ENCODE peak calls at places on chromosomes 5 and 9, in five cellular contexts. One of them, this sample, is unnamed.

GRCh38 chr5:36174119-36174518 is 22.2 kb downstream of the SKP2 start:
- DNase-seq in GM23248: no peak
- DNase-seq in neural progenitor cell: no peak
- DNase-seq in PC-3: no peak
- DNase-seq in HCT116: no peak
- DNase-seq in this sample: no peak

GRCh38 chr5:132073231-132074013 is at the start of gene CSF2:
- DNase-seq in GM23248: peak; percentile 36
- DNase-seq in neural progenitor cell: no peak
- DNase-seq in PC-3: peak; percentile 87
- DNase-seq in HCT116: no peak
- DNase-seq in this sample: no peak

GRCh38 chr5:87276655-87277054 is 9.0 kb downstream of the RASA1 start:
- DNase-seq in GM23248: no peak
- DNase-seq in neural progenitor cell: no peak
- DNase-seq in PC-3: no peak
- DNase-seq in HCT116: no peak
- DNase-seq in this sample: no peak

GRCh38 chr9:36401179-36401740 is 1.2 kb upstream of the RNF38 start:
- DNase-seq in GM23248: peak; percentile 90
- DNase-seq in neural progenitor cell: no peak
- DNase-seq in PC-3: peak; percentile 69
- DNase-seq in HCT116: peak; percentile 44
- DNase-seq in this sample: no peak

GRCh38 chr5:65263291-65263690 is 218.4 kb downstream of the ADAMTS6 start:
- DNase-seq in GM23248: peak; percentile 60
- DNase-seq in neural progenitor cell: no peak
- DNase-seq in PC-3: no peak
- DNase-seq in HCT116: no peak
- DNase-seq in this sample: no peak

GRCh38 chr9:88945636-88946333 is 45.5 kb upstream of the S1PR3 start:
- DNase-seq in GM23248: no peak
- DNase-seq in neural progenitor cell: no peak
- DNase-seq in PC-3: no peak
- DNase-seq in HCT116: no peak
- DNase-seq in this sample: no peak

GRCh38 chr9:99050924-99051323 is 54.0 kb upstream of the TGFBR1 start:
- DNase-seq in GM23248: peak; percentile 45
- DNase-seq in neural progenitor cell: no peak
- DNase-seq in PC-3: no peak
- DNase-seq in HCT116: no peak
- DNase-seq in this sample: no peak

GRCh38 chr9:131875828-131876485 is 136.1 kb upstream of the RAPGEF1 start:
- DNase-seq in GM23248: peak; percentile 62
- DNase-seq in neural progenitor cell: no peak
- DNase-seq in PC-3: peak; percentile 82
- DNase-seq in HCT116: no peak
- DNase-seq in this sample: no peak

GRCh38 chr5:124172389-124173003 is 573.9 kb downstream of the ZNF608 start:
- DNase-seq in GM23248: no peak
- DNase-seq in neural progenitor cell: no peak
- DNase-seq in PC-3: no peak
- DNase-seq in HCT116: peak; percentile 8
- DNase-seq in this sample: no peak

GRCh38 chr5:150168864-150169263 is 2.3 kb downstream of the CDX1 start:
- DNase-seq in GM23248: no peak
- DNase-seq in neural progenitor cell: no peak
- DNase-seq in PC-3: no peak
- DNase-seq in HCT116: no peak
- DNase-seq in this sample: no peak

GRCh38 chr5:9851458-9851857 is 221.3 kb upstream of the TAS2R1 start:
- DNase-seq in GM23248: peak; percentile 98
- DNase-seq in neural progenitor cell: peak; percentile 22
- DNase-seq in PC-3: peak; percentile 92
- DNase-seq in HCT116: no peak
- DNase-seq in this sample: no peak

GRCh38 chr5:88979717-88980116 is 96.7 kb upstream of the MEF2C start:
- DNase-seq in GM23248: no peak
- DNase-seq in neural progenitor cell: no peak
- DNase-seq in PC-3: no peak
- DNase-seq in HCT116: no peak
- DNase-seq in this sample: no peak

GRCh38 chr5:104706570-104706969 is 1144.0 kb upstream of the NUDT12 start:
- DNase-seq in GM23248: no peak
- DNase-seq in neural progenitor cell: no peak
- DNase-seq in PC-3: peak; percentile 70
- DNase-seq in HCT116: no peak
- DNase-seq in this sample: no peak

GRCh38 chr5:171721469-171721868 is 64.1 kb upstream of the SMIM23 start:
- DNase-seq in GM23248: no peak
- DNase-seq in neural progenitor cell: no peak
- DNase-seq in PC-3: no peak
- DNase-seq in HCT116: no peak
- DNase-seq in this sample: no peak

GRCh38 chr5:150618188-150618587 is 22.3 kb upstream of the SYNPO start:
- DNase-seq in GM23248: no peak
- DNase-seq in neural progenitor cell: no peak
- DNase-seq in PC-3: no peak
- DNase-seq in HCT116: no peak
- DNase-seq in this sample: no peak

GRCh38 chr9:137301086-137301947 is 754 bp downstream of the NRARP start:
- DNase-seq in GM23248: peak; percentile 59
- DNase-seq in neural progenitor cell: peak; percentile 91
- DNase-seq in PC-3: peak; percentile 64
- DNase-seq in HCT116: peak; percentile 29
- DNase-seq in this sample: no peak

GRCh38 chr9:76690575-76691370 is 73.5 kb upstream of the PCA3 start:
- DNase-seq in GM23248: no peak
- DNase-seq in neural progenitor cell: no peak
- DNase-seq in PC-3: no peak
- DNase-seq in HCT116: no peak
- DNase-seq in this sample: no peak

GRCh38 chr9:2087500-2088313 is 72.6 kb downstream of the SMARCA2 start:
- DNase-seq in GM23248: peak; percentile 72
- DNase-seq in neural progenitor cell: peak; percentile 31
- DNase-seq in PC-3: peak; percentile 53
- DNase-seq in HCT116: peak; percentile 42
- DNase-seq in this sample: peak; percentile 71

GRCh38 chr9:2085719-2086515 is 70.8 kb downstream of the SMARCA2 start:
- DNase-seq in GM23248: peak; percentile 53
- DNase-seq in neural progenitor cell: no peak
- DNase-seq in PC-3: no peak
- DNase-seq in HCT116: no peak
- DNase-seq in this sample: no peak

GRCh38 chr9:2082802-2083201 is 67.7 kb downstream of the SMARCA2 start:
- DNase-seq in GM23248: no peak
- DNase-seq in neural progenitor cell: no peak
- DNase-seq in PC-3: no peak
- DNase-seq in HCT116: no peak
- DNase-seq in this sample: no peak

GRCh38 chr9:2086971-2087370 is 71.8 kb downstream of the SMARCA2 start:
- DNase-seq in GM23248: no peak
- DNase-seq in neural progenitor cell: no peak
- DNase-seq in PC-3: no peak
- DNase-seq in HCT116: no peak
- DNase-seq in this sample: no peak

DNA sequence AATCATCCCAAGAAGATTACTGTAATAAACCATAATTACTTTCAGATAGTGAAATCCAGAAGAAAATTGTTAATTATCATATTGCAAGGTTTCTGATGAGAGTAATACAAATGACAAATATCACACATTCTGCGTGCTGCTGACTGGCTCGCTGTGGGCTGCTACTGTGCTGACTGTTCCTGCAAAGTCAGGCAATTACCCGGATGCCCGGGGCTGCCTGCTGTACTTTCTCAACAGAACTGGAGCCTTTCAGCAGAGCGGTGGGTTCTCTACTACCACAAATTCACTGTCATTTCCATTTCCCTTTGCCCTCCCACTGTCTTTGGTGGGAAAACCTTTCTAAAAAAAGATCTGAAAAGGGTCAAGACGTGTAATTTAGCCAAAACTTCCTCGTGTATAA is 68.4 kb downstream of the SMARCA2 start:
- DNase-seq in GM23248: no peak
- DNase-seq in neural progenitor cell: no peak
- DNase-seq in PC-3: no peak
- DNase-seq in HCT116: no peak
- DNase-seq in this sample: no peak
- H3K4me1 ChIP-seq in GM23248: peaks cover 11% of the 10 kb centered on the region
- H3K4me1 ChIP-seq in neural progenitor cell: no peaks in the 10 kb centered on the region
- H3K4me1 ChIP-seq in PC-3: no peaks in the 10 kb centered on the region
- H3K4me1 ChIP-seq in HCT116: no peaks in the 10 kb centered on the region
- H3K4me1 ChIP-seq in this sample: no peaks in the 10 kb centered on the region

GRCh38 chr5:115435776-115436712 is 108.5 kb downstream of the FEM1C start:
- DNase-seq in GM23248: no peak
- DNase-seq in neural progenitor cell: no peak
- DNase-seq in PC-3: peak; percentile 75
- DNase-seq in HCT116: no peak
- DNase-seq in this sample: no peak
- TF ChIP-seq EZH2phosphoT487 in GM23248: no peak
- TF ChIP-seq EZH2phosphoT487 in neural progenitor cell: no peak
- TF ChIP-seq EZH2phosphoT487 in PC-3: no peak
- TF ChIP-seq EZH2phosphoT487 in HCT116: no peak
- TF ChIP-seq EZH2phosphoT487 in this sample: no peak

DNA sequence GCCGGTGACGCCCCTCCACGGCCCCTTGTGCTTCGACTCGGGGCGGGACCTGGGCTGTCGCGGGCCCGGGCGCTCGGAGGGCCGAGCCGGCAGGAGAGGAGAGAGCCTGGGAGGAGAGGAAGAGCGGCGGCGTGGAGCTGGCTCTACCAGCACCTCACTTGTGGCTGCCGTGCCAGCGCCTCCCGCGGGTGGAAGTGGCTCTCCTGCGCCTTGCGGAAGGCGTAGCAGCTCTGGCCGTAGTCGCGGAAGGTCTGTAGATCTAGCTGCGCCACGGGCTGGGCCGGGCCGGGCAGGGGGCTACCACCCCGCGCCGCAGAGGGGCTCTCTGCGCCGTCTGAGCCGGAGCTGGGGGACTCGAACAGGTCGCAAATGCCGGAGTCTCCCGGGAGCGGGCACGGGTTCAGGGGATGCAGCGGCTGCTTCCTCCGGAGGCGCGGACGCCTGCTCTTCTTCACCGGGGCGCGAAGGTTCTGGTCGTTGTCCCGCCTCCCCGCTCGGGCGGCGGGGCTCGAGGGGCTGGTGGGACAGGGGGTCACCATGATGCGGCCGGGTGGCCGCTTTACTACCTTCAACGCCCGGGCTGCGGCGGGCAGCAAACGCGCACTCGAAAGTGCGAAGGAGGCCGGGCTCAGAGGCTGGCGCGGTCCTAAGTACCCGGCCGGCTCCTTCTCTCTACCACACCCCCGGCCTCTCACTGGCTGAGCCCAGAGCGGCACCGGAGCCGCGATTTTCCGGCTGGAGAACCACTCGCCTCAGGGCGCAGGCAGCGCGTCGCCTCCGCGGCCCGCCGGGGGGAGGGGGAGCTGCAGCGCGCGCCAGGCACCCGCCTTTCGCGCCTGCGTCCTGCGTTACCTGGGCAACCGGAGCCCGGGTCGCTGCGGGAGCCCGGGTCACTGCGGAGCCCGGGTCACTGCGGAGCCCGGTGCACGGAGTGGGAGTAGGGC is at the start of gene CCNO:
- DNase-seq in GM23248: peak; percentile 90
- DNase-seq in neural progenitor cell: peak; percentile 96
- DNase-seq in PC-3: peak; percentile 84
- DNase-seq in HCT116: peak; percentile 70
- DNase-seq in this sample: peak; percentile 81
- H3K27ac ChIP-seq in GM23248: no peak within 1 kb of the TSS
- H3K27ac ChIP-seq in neural progenitor cell: no peak within 1 kb of the TSS
- H3K27ac ChIP-seq in PC-3: peak within 1 kb of the TSS; percentile 21
- H3K27ac ChIP-seq in HCT116: peak within 1 kb of the TSS; percentile 88
- H3K27ac ChIP-seq in this sample: no peak within 1 kb of the TSS

GRCh38 chr9:121328476-121328875 is 41.6 kb downstream of the STOM start:
- DNase-seq in GM23248: no peak
- DNase-seq in neural progenitor cell: no peak
- DNase-seq in PC-3: no peak
- DNase-seq in HCT116: no peak
- DNase-seq in this sample: no peak
- H3K4me1 ChIP-seq in GM23248: peaks cover 20% of the 10 kb centered on the region
- H3K4me1 ChIP-seq in neural progenitor cell: no peaks in the 10 kb centered on the region
- H3K4me1 ChIP-seq in PC-3: no peaks in the 10 kb centered on the region
- H3K4me1 ChIP-seq in HCT116: peaks cover 8% of the 10 kb centered on the region
- H3K4me1 ChIP-seq in this sample: no peaks in the 10 kb centered on the region

DNA sequence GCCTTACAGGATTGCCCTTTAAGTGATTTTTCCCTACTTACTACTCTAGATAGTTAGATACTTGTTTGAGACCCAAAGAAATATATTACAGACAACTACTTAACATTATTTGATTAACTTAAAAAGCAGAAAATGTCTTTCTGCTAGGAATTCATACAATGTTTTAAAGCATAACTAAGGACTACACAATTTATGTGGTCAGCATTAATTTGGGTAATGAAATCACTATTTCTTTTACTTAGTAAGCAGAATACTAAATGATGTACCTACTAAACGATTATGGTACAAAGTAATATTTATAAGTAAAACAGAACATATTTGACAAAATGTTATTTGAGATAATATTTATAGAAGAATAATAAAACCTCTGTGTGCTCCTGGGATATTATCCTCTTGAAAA is 371.9 kb upstream of the ARRDC3 start:
- DNase-seq in GM23248: no peak
- DNase-seq in neural progenitor cell: no peak
- DNase-seq in PC-3: no peak
- DNase-seq in HCT116: no peak
- DNase-seq in this sample: no peak
- TF ChIP-seq EZH2phosphoT487 in GM23248: no peak
- TF ChIP-seq EZH2phosphoT487 in neural progenitor cell: no peak
- TF ChIP-seq EZH2phosphoT487 in PC-3: no peak
- TF ChIP-seq EZH2phosphoT487 in HCT116: no peak
- TF ChIP-seq EZH2phosphoT487 in this sample: no peak

GRCh38 chr9:121700831-121701419 is 49.5 kb downstream of the DAB2IP start:
- DNase-seq in GM23248: no peak
- DNase-seq in neural progenitor cell: no peak
- DNase-seq in PC-3: no peak
- DNase-seq in HCT116: no peak
- DNase-seq in this sample: peak; percentile 52
- H3K27ac ChIP-seq in GM23248: no peak overlapping the region
- H3K27ac ChIP-seq in neural progenitor cell: no peak overlapping the region
- H3K27ac ChIP-seq in PC-3: no peak overlapping the region
- H3K27ac ChIP-seq in HCT116: no peak overlapping the region
- H3K27ac ChIP-seq in this sample: no peak overlapping the region

DNA sequence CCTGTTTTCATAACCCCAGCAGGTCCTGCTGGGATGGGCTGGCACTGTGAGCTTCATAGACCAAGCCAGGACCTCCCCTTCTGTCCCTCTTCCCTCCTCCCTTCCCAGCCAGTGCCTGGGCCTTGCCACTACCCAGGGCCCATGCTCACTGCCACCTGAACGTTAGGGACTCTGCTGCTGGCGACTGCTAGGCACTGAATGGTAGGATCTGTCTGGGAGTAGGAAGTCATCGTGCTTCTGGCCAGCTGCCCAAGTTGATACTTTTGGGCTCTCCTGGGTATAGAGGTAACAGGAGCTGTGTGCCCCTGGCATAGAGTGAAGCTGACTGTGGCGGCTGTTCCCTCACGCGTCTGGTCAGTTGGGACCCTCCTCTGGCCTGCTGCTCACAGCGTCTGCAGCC is 8.4 kb downstream of the TRIM41 start:
- DNase-seq in GM23248: no peak
- DNase-seq in neural progenitor cell: no peak
- DNase-seq in PC-3: no peak
- DNase-seq in HCT116: no peak
- DNase-seq in this sample: no peak
- H3K4me1 ChIP-seq in GM23248: no peaks in the 10 kb centered on the region
- H3K4me1 ChIP-seq in neural progenitor cell: no peaks in the 10 kb centered on the region
- H3K4me1 ChIP-seq in PC-3: no peaks in the 10 kb centered on the region
- H3K4me1 ChIP-seq in HCT116: no peaks in the 10 kb centered on the region
- H3K4me1 ChIP-seq in this sample: peaks cover 21% of the 10 kb centered on the region